ENCODE peak calls at places on chromosomes 13 and 19, in ten cellular contexts. C is psoas muscle, B is fibroblast of lung, N is fibroblast of pulmonary artery, S is A549, W is epithelial cell of esophagus, V is bronchial epithelial cell, J is GM12865, X is PC-9, L is nephron progenitor cell. M is an unnamed sample.
A peak's percentile ranks its signal among the peaks of the same experiment; 100 is the strongest.

GRCh38 chr13:113907637-113908617 is 44.1 kb upstream of the GAS6 start:
- DNase-seq in L (peak; percentile 24), B (peak; percentile 60), J (no peak), V (peak; percentile 61), N (peak; percentile 44), X (no peak), W (peak; percentile 25), C (no peak), S (no peak), M (no peak)

GRCh38 chr13:76036176-76036575 is 400.0 kb downstream of the LMO7 start:
- DNase-seq in N (peak; percentile 63), J (no peak), B (no peak), C (no peak), V (no peak), S (no peak), L (no peak), W (no peak), X (no peak), M (no peak)

GRCh38 chr19:52527954-52528326 is 472 bp downstream of the ZNF808 start:
- DNase-seq in S (no peak), L (peak; percentile 45), J (peak; percentile 2), X (no peak), B (peak; percentile 2), V (no peak), W (no peak), N (no peak), C (peak; percentile 49), M (no peak)

GRCh38 chr13:29543230-29544215 is 52.0 kb downstream of the SLC7A1 start:
- DNase-seq in L (no peak), S (no peak), B (peak; percentile 36), X (no peak), J (peak; percentile 91), C (no peak), V (no peak), N (peak; percentile 29), W (peak; percentile 38), M (no peak)

GRCh38 chr13:50209646-50210045 is 194.4 kb downstream of the KCNRG start:
- DNase-seq in X (no peak), W (no peak), N (peak; percentile 31), L (no peak), J (no peak), C (no peak), V (no peak), B (no peak), S (no peak), M (no peak)

GRCh38 chr19:13842294-13843103 is 34.4 kb upstream of the NANOS3 start:
- DNase-seq in X (peak; percentile 56), C (peak; percentile 93), J (peak; percentile 86), V (no peak), N (peak; percentile 77), W (peak; percentile 85), S (peak; percentile 82), B (peak; percentile 72), L (peak; percentile 74), M (no peak)

GRCh38 chr13:65866138-65866537 is 1364.0 kb downstream of the PCDH9 start:
- DNase-seq in X (no peak), C (no peak), N (no peak), W (no peak), S (no peak), B (no peak), L (no peak), V (no peak), J (no peak), M (no peak)

GRCh38 chr13:30376426-30377311 is 45.6 kb upstream of the UBE2L5 start:
- DNase-seq in B (no peak), J (peak; percentile 86), L (no peak), V (peak; percentile 27), C (no peak), W (peak; percentile 40), N (no peak), X (no peak), S (no peak), M (no peak)

GRCh38 chr19:19211499-19212432 is at the start of gene NCAN:
- DNase-seq in V (no peak), C (no peak), N (no peak), X (no peak), W (no peak), J (no peak), B (no peak), S (no peak), L (peak; percentile 65), M (peak; percentile 46)

GRCh38 chr13:114142640-114143490 is 10.4 kb upstream of the RASA3 start:
- DNase-seq in C (peak; percentile 72), B (peak; percentile 63), S (no peak), N (no peak), L (no peak), W (peak; percentile 73), J (peak; percentile 65), V (peak; percentile 82), X (no peak), M (no peak)

GRCh38 chr19:8206147-8207087 is 2.8 kb upstream of the CERS4 start:
- DNase-seq in C (no peak), N (no peak), B (no peak), S (no peak), L (no peak), W (no peak), V (no peak), X (no peak), J (no peak), M (no peak)

DNA sequence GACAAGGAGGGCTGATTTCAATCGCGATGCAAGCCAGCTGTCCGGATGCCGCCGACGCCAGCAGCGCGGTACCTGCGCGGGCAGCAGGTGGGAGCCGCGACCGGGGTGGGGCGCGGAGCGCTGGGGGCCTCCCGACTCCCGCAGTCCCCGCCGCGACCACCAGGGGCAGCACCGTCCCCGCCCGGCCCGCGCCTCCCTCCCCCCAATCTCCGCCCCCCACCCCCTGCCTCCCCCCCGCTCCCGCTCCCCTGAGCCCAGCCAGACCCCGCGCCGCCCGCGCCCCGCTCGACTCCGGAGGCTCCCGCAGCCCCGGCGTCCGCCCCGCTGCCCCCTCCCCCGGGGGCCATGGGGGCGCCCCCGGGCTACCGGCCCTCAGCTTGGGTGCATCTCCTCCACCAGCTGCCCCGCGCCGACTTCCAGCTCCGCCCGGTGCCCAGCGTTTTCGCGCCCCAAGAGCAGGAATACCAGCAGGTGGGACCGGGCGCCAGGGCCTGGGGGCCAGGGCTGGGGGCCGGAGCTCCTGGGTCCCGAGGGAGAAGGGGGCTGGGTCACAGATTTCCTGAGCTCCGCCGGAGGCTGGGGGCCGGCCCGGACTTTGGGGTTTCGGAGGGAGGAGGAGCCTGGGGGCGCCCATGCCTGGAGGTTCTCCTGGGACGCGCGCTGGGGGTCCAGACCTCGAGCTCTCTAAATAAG is at the start of gene TTYH1:
- DNase-seq in J (no peak), C (no peak), S (no peak), V (no peak), W (no peak), N (no peak), X (no peak), B (no peak), L (peak; percentile 78), M (peak; percentile 77)
- TF ChIP-seq CTCF in J (peak; percentile 13), C (peak; percentile 14), S (peak; percentile 24), V (no peak), W (no peak), N (no peak), X (no peak), B (no peak), L (peak; percentile 45), M (peak; percentile 71)

DNA sequence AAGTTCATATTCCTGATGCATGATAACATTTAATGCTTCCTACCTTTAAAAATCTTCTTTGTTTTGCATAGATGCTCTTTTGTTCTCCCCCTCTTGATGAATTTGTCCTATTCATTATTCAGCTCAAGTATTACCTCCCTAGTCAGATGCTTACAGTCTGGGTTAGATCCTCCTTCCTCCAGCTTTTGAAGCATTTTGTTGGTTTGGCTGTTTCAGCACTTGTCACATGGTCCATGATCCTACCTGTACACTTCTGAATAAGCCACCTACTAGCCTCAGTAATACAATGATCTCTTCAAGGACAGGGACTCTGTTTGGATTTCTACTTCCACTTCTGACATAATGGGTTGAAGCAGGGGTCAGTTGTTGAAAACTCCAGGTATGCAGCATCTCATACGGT is 37.4 kb downstream of the N4BP2L1 start:
- DNase-seq in J (no peak), B (no peak), V (no peak), L (no peak), S (no peak), C (no peak), N (no peak), X (no peak), W (no peak), M (no peak)
- TF ChIP-seq CTCF in J (no peak), B (no peak), V (no peak), L (no peak), S (no peak), C (no peak), N (no peak), X (no peak), W (no peak), M (no peak)

DNA sequence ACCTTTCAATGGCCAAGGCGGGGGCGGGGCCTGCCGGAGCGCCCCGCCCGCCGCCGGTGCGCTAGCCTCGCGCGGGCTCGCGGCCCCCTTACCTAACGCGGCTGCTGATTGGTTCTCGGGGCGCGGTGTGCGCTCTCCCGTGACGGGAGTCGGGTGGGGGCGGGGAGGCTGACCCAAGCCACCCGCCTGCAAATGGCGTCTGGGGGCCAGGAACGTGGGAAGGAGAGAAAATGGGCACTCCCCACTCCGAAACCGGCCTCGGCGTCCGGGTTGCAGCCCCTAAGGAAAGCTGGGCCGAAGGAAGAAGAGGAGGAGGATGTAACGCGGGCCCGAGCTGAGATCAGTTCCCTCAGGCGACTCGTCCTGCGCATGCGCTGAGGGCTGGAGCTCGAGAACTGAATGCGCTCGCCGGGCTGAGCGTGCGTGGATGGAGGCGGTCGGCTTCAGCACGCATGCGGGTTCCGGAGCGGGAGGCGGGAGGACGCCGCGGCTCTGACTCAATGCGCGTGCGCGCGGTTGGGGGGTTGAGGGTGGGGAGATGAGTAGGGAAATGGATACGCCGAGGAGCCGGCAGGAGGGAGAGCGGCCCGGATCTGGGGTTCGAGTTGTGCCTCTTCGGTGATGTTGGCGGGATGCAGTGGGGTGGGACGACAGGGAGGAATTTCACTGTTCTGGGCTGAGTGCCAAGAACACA is at the start of gene SMG9:
- DNase-seq in W (peak; percentile 98), L (peak; percentile 99), B (peak; percentile 98), J (peak; percentile 98), V (peak; percentile 90), N (peak; percentile 98), C (peak; percentile 99), S (peak; percentile 99), X (peak; percentile 84), M (peak; percentile 98)
- TF ChIP-seq CTCF in W (no peak), L (no peak), B (no peak), J (no peak), V (no peak), N (no peak), C (no peak), S (no peak), X (no peak), M (no peak)

DNA sequence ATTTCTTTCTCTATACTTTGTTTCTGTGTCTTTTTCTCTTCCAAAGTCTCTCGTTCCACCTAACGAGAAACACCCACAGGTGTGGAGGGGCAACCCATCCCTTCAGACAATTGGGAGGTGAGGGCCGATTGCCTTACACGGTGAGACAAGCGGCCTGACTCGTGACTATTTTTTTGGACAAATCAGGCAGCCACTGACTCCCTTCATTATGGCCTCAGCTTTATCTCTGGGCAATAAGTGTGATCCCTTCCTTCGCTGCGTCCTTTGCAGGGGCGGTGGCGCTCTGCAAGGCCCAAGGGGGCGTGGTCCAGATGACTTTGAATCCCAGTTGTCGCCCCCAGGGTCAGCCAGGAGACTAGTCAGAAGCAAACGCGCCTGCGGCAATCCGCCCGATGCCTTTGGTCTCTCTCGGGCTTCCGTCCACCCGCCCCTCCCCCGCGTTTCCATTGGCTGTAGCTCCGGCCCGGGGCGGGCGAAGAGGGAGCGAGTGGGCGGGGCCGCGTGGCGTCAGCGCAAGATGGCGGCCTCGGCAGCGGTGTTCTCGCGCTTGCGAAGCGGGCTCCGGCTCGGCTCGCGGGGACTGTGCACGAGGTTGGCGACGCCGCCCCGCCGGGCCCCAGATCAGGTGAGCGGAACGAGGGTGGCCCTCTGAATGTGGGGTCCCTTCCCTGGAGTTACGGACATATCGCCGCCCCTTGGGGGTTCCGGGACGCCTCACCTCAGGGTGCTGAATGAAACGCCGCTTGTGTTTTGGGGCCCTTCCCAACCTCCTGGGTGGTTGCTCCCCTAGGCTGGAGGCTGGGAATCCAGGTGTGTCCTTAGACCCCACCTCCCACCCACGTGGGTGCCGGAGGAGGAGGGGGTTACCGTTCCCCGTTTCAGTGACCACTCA is at the start of gene TIMM50:
- DNase-seq in C (peak; percentile 99), V (peak; percentile 82), W (peak; percentile 96), B (peak; percentile 90), X (peak; percentile 88), S (peak; percentile 97), J (peak; percentile 97), N (peak; percentile 92), L (peak; percentile 100), M (peak; percentile 99)
- TF ChIP-seq CTCF in C (no peak), V (no peak), W (no peak), B (no peak), X (no peak), S (no peak), J (no peak), N (no peak), L (no peak), M (no peak)

M was measured in neural crest cell.